ENCODE peak calls at places on chromosomes 12 and 14, in four cellular contexts. Z is NCI-H2081; O is activated T-cell treated with anti-CD3 and anti-CD28 coated beads, Interleukin-2, amount 50 U/mL, for 48 hours; Q is effector CD4-positive, alpha-beta T cell. T is an unnamed sample.

GRCh38 chr14:51180577-51180976 is 59.5 kb upstream of the TMX1 start:
- DNase-seq in Z (no peak), O (no peak), Q (no peak), T (no peak)

GRCh38 chr12:11741434-11742092 is 92.1 kb downstream of the ETV6 start:
- DNase-seq in Z (no peak), O (no peak), Q (no peak), T (no peak)

GRCh38 chr14:64391986-64392385 is 3.8 kb downstream of the MTHFD1 start:
- DNase-seq in Z (no peak), O (no peak), Q (no peak), T (no peak)

GRCh38 chr12:113940929-113941486 is 25.1 kb downstream of the RBM19 start:
- DNase-seq in Z (no peak), O (no peak), Q (no peak), T (no peak)

GRCh38 chr12:26195250-26195640 is at the start of gene SSPN:
- DNase-seq in Z (peak; percentile 8), O (peak; percentile 19), Q (no peak), T (peak; percentile 85)

GRCh38 chr12:48001426-48002178 is 2.7 kb downstream of the COL2A1 start:
- DNase-seq in Z (no peak), O (no peak), Q (no peak), T (no peak)

GRCh38 chr14:93733646-93734045 is 54.6 kb downstream of the PRIMA1 start:
- DNase-seq in Z (no peak), O (no peak), Q (no peak), T (no peak)

GRCh38 chr12:53756300-53757094 is 4.7 kb upstream of the CISTR start:
- DNase-seq in Z (no peak), O (no peak), Q (no peak), T (no peak)

GRCh38 chr14:85531141-85531593 is 1.2 kb downstream of the FLRT2 start:
- DNase-seq in Z (no peak), O (peak; percentile 17), Q (no peak), T (no peak)

GRCh38 chr14:99543369-99543768 is 60.6 kb downstream of the CCDC85C start:
- DNase-seq in Z (no peak), O (no peak), Q (no peak), T (no peak)

GRCh38 chr12:21026302-21026701 is 104.7 kb upstream of the SLCO1B1 start:
- DNase-seq in Z (peak; percentile 36), O (no peak), Q (no peak), T (no peak)